ENCODE peak calls at places on chromosomes 12 and 14, in eight cellular contexts. L, S, D, B, N, R, U and H are unnamed samples.

GRCh38 chr12:29427964-29428363 is 47.0 kb upstream of the ERGIC2 start:
- DNase-seq in L (no peak), S (no peak), D (no peak), B (peak), N (no peak), R (no peak), U (no peak), H (peak)

GRCh38 chr12:108122644-108123043 is 6.4 kb upstream of the WSCD2 start:
- DNase-seq in L (no peak), S (no peak), D (no peak), B (no peak), N (no peak), R (no peak), U (no peak), H (no peak)

GRCh38 chr14:24064091-24064795 is 7.1 kb upstream of the CPNE6 start:
- DNase-seq in L (no peak), S (no peak), D (no peak), B (no peak), N (no peak), R (no peak), U (no peak), H (no peak)

GRCh38 chr12:90234455-90234854 is 525.8 kb upstream of the ATP2B1 start:
- DNase-seq in L (no peak), S (no peak), D (peak), B (no peak), N (no peak), R (no peak), U (no peak), H (no peak)

GRCh38 chr14:100530270-100531072 is 56.7 kb downstream of the BEGAIN start:
- DNase-seq in L (no peak), S (no peak), D (no peak), B (no peak), N (no peak), R (peak), U (no peak), H (no peak)

GRCh38 chr14:74589291-74589879 is 22.7 kb downstream of the LTBP2 start:
- DNase-seq in L (no peak), S (no peak), D (no peak), B (no peak), N (no peak), R (no peak), U (no peak), H (no peak)

GRCh38 chr14:103930051-103930604 is 1.9 kb downstream of the TDRD9 start:
- DNase-seq in L (no peak), S (no peak), D (no peak), B (no peak), N (no peak), R (no peak), U (no peak), H (no peak)

GRCh38 chr12:107670999-107671643 is 14.5 kb upstream of the PWP1 start:
- DNase-seq in L (no peak), S (peak), D (no peak), B (no peak), N (peak), R (peak), U (no peak), H (peak)

GRCh38 chr12:115543269-115543668 is 734.2 kb downstream of the MED13L start:
- DNase-seq in L (no peak), S (no peak), D (no peak), B (no peak), N (no peak), R (no peak), U (no peak), H (no peak)

GRCh38 chr14:95519699-95520098 is 3.2 kb upstream of the SYNE3 start:
- DNase-seq in L (peak), S (peak), D (peak), B (no peak), N (peak), R (no peak), U (no peak), H (no peak)

GRCh38 chr12:128091101-128091795 is 175.7 kb upstream of the TMEM132C start:
- DNase-seq in L (no peak), S (no peak), D (no peak), B (no peak), N (no peak), R (no peak), U (no peak), H (no peak)

GRCh38 chr14:104895786-104896642 is 28.7 kb upstream of the PLD4 start:
- DNase-seq in L (no peak), S (no peak), D (no peak), B (peak), N (no peak), R (peak), U (peak), H (no peak)

GRCh38 chr12:3303410-3304136 is 187.4 kb upstream of the PRMT8 start:
- DNase-seq in L (no peak), S (peak), D (no peak), B (no peak), N (no peak), R (no peak), U (peak), H (peak)

GRCh38 chr12:31833541-31833840 is 104.7 kb upstream of the AMN1 start:
- DNase-seq in L (no peak), S (no peak), D (no peak), B (no peak), N (no peak), R (no peak), U (no peak), H (no peak)

GRCh38 chr12:85951823-85952222 is 77.7 kb downstream of the NTS start:
- DNase-seq in L (peak), S (no peak), D (no peak), B (no peak), N (no peak), R (no peak), U (peak), H (no peak)

GRCh38 chr12:123761841-123762714 is at the start of gene DNAH10:
- DNase-seq in L (no peak), S (peak), D (no peak), B (peak), N (peak), R (peak), U (peak), H (peak)

GRCh38 chr12:104737682-104738370 is 220.3 kb downstream of the SLC41A2 start:
- DNase-seq in L (no peak), S (no peak), D (no peak), B (no peak), N (no peak), R (no peak), U (peak), H (no peak)

GRCh38 chr12:12476836-12477531 is 85.7 kb downstream of the DUSP16 start:
- DNase-seq in L (no peak), S (no peak), D (no peak), B (no peak), N (no peak), R (no peak), U (no peak), H (no peak)

GRCh38 chr12:53181935-53182334 is 1.2 kb upstream of the CSAD start:
- DNase-seq in L (no peak), S (no peak), D (no peak), B (no peak), N (no peak), R (no peak), U (no peak), H (no peak)

GRCh38 chr14:89347885-89348284 is 69.1 kb downstream of the FOXN3 start:
- DNase-seq in L (no peak), S (no peak), D (no peak), B (no peak), N (no peak), R (no peak), U (no peak), H (no peak)